ENCODE peak calls at places on chromosomes 5 and 9, in four cellular contexts. One of them, this sample, is unnamed.

GRCh38 chr5:179779826-179780225 is 14.0 kb upstream of the LTC4S start:
- DNase-seq in IMR-90: no peak
- DNase-seq in mesenchymal stem cell: no peak
- DNase-seq in H9: no peak
- DNase-seq in this sample: no peak

GRCh38 chr5:893711-894110 is 1.0 kb downstream of the TRIP13 start:
- DNase-seq in H9: no peak
- DNase-seq in IMR-90: no peak
- DNase-seq in mesenchymal stem cell: no peak
- DNase-seq in this sample: no peak

GRCh38 chr5:31250201-31250600 is 56.7 kb downstream of the CDH6 start:
- DNase-seq in H9: no peak
- DNase-seq in mesenchymal stem cell: no peak
- DNase-seq in IMR-90: no peak
- DNase-seq in this sample: no peak

GRCh38 chr5:122713026-122713425 is 61.9 kb upstream of the SNX2 start:
- DNase-seq in H9: no peak
- DNase-seq in IMR-90: no peak
- DNase-seq in mesenchymal stem cell: no peak
- DNase-seq in this sample: no peak

GRCh38 chr5:90899014-90899604 is 340.5 kb downstream of the ADGRV1 start:
- DNase-seq in IMR-90: no peak
- DNase-seq in mesenchymal stem cell: no peak
- DNase-seq in H9: no peak
- DNase-seq in this sample: no peak

GRCh38 chr9:89604463-89605180 is at the start of gene GADD45G:
- DNase-seq in mesenchymal stem cell: peak; percentile 96
- DNase-seq in IMR-90: peak; percentile 61
- DNase-seq in H9: peak; percentile 97
- DNase-seq in this sample: peak; percentile 94

GRCh38 chr5:110968246-110969005 is 103.1 kb upstream of the TSLP start:
- DNase-seq in IMR-90: peak; percentile 60
- DNase-seq in mesenchymal stem cell: no peak
- DNase-seq in H9: no peak
- DNase-seq in this sample: no peak

GRCh38 chr5:142426129-142426641 is 101.4 kb upstream of the SPRY4 start:
- DNase-seq in mesenchymal stem cell: peak; percentile 81
- DNase-seq in IMR-90: peak; percentile 63
- DNase-seq in H9: no peak
- DNase-seq in this sample: no peak

GRCh38 chr9:117030254-117030768 is 343.2 kb downstream of the TRIM32 start:
- DNase-seq in mesenchymal stem cell: no peak
- DNase-seq in H9: no peak
- DNase-seq in IMR-90: no peak
- DNase-seq in this sample: no peak

GRCh38 chr5:75916144-75916543 is 167.0 kb upstream of the SV2C start:
- DNase-seq in IMR-90: no peak
- DNase-seq in H9: no peak
- DNase-seq in mesenchymal stem cell: no peak
- DNase-seq in this sample: no peak

GRCh38 chr5:26700759-26701384 is 337.5 kb downstream of the CDH9 start:
- DNase-seq in IMR-90: no peak
- DNase-seq in H9: peak; percentile 28
- DNase-seq in mesenchymal stem cell: peak; percentile 50
- DNase-seq in this sample: no peak

GRCh38 chr5:139492700-139493192 is 10.2 kb upstream of the STING1 start:
- DNase-seq in mesenchymal stem cell: peak; percentile 37
- DNase-seq in IMR-90: peak; percentile 63
- DNase-seq in H9: no peak
- DNase-seq in this sample: no peak

GRCh38 chr5:34682926-34683623 is 26.9 kb downstream of the RAI14 start:
- DNase-seq in IMR-90: peak; percentile 52
- DNase-seq in mesenchymal stem cell: peak; percentile 44
- DNase-seq in H9: no peak
- DNase-seq in this sample: peak; percentile 24

GRCh38 chr9:115615821-115616665 is 498.1 kb upstream of the TNC start:
- DNase-seq in H9: no peak
- DNase-seq in mesenchymal stem cell: peak; percentile 78
- DNase-seq in IMR-90: peak; percentile 96
- DNase-seq in this sample: no peak

GRCh38 chr5:54195701-54196100 is 114.7 kb downstream of the ARL15 start:
- DNase-seq in mesenchymal stem cell: no peak
- DNase-seq in H9: no peak
- DNase-seq in IMR-90: peak; percentile 6
- DNase-seq in this sample: no peak

GRCh38 chr5:137296213-137296702 is 202.9 kb downstream of the SPOCK1 start:
- DNase-seq in IMR-90: peak; percentile 8
- DNase-seq in H9: no peak
- DNase-seq in mesenchymal stem cell: no peak
- DNase-seq in this sample: peak; percentile 32

GRCh38 chr5:172502969-172503368 is 48.6 kb upstream of the SH3PXD2B start:
- DNase-seq in mesenchymal stem cell: peak; percentile 4
- DNase-seq in IMR-90: no peak
- DNase-seq in H9: peak; percentile 66
- DNase-seq in this sample: peak; percentile 49

GRCh38 chr5:147051193-147051592 is 172.6 kb upstream of the PPP2R2B start:
- DNase-seq in H9: no peak
- DNase-seq in IMR-90: no peak
- DNase-seq in mesenchymal stem cell: peak; percentile 29
- DNase-seq in this sample: no peak

DNA sequence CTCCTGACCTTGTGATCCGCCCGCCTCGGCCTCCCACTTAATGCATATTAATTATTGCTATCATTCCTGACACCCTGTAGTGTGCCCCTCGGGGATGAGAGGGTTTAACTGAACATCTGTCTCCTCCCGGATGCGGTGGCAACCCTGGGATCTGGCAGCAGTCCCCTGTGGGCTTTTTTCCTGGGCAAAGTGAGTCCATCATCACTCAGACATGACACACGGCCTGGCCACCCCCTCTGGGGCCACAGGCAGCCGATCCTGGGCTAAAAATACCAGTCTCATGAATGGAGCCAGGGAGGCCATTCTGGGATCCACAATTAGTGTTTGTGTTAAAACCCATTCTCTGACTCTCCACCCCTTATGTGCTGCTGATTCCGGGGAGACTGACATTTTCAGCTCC is 161.2 kb downstream of the RGS3 start:
- DNase-seq in mesenchymal stem cell: peak; percentile 62
- DNase-seq in IMR-90: peak; percentile 50
- DNase-seq in H9: peak; percentile 14
- DNase-seq in this sample: no peak
- H4K91ac ChIP-seq in mesenchymal stem cell: no peak overlapping the region
- H4K91ac ChIP-seq in IMR-90: no peak overlapping the region
- H4K91ac ChIP-seq in H9: no peak overlapping the region
- H4K91ac ChIP-seq in this sample: no peak overlapping the region

GRCh38 chr9:129740174-129740573 is 12.7 kb downstream of the PTGES start:
- DNase-seq in H9: no peak
- DNase-seq in mesenchymal stem cell: no peak
- DNase-seq in IMR-90: no peak
- DNase-seq in this sample: no peak

GRCh38 chr9:129739432-129739831 is 13.4 kb downstream of the PTGES start:
- DNase-seq in IMR-90: no peak
- DNase-seq in mesenchymal stem cell: no peak
- DNase-seq in H9: no peak
- DNase-seq in this sample: no peak

GRCh38 chr9:129736334-129736733 is 16.5 kb downstream of the PTGES start:
- DNase-seq in IMR-90: no peak
- DNase-seq in mesenchymal stem cell: no peak
- DNase-seq in H9: no peak
- DNase-seq in this sample: no peak

GRCh38 chr9:129735546-129735945 is 17.3 kb downstream of the PTGES start:
- DNase-seq in mesenchymal stem cell: no peak
- DNase-seq in H9: no peak
- DNase-seq in IMR-90: no peak
- DNase-seq in this sample: no peak

DNA sequence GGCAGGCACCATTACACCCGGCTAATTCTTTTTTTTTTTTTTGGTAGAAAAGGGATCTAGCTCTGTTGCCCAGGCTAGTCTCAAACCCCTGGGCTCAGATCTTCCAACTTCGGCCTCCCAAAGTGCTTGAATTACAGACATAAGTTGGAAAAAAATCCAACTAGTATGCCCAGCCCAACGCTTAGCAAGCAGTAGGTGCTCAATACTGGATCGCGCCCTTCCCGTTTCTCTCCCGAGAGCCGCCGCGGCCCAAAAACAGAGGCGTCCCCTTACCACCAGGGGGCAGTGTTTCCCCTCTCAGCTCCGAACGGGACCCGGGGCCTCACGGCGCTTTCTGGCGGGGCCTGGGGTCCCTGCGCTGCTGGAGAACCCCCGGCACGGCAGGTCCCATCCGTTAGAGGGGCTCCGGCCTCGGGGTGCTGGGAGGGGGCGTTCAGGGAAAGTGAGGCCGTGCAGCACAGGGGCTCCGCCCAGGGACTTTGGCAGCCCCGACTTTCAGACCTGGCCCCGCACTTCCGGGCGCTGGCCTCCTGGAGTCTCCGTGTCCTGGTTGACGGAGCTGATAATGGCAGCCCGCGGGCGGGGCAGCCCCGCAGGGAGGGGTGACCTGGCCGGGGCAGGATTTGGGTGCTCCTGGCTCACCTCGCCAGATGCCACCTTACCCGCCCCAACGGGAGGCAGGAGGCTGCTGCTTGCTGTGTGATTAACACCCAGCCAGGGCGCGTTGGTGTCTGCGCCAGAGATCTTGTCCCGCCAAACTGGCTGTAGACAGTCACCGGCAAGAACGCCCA is 15.2 kb downstream of the PTGES start:
- DNase-seq in mesenchymal stem cell: peak; percentile 77
- DNase-seq in H9: peak; percentile 85
- DNase-seq in IMR-90: peak; percentile 55
- DNase-seq in this sample: no peak
- H4K91ac ChIP-seq in mesenchymal stem cell: peak overlapping the region; percentile 79
- H4K91ac ChIP-seq in H9: no peak overlapping the region
- H4K91ac ChIP-seq in IMR-90: peak overlapping the region; percentile 86
- H4K91ac ChIP-seq in this sample: peak overlapping the region; percentile 73

DNA sequence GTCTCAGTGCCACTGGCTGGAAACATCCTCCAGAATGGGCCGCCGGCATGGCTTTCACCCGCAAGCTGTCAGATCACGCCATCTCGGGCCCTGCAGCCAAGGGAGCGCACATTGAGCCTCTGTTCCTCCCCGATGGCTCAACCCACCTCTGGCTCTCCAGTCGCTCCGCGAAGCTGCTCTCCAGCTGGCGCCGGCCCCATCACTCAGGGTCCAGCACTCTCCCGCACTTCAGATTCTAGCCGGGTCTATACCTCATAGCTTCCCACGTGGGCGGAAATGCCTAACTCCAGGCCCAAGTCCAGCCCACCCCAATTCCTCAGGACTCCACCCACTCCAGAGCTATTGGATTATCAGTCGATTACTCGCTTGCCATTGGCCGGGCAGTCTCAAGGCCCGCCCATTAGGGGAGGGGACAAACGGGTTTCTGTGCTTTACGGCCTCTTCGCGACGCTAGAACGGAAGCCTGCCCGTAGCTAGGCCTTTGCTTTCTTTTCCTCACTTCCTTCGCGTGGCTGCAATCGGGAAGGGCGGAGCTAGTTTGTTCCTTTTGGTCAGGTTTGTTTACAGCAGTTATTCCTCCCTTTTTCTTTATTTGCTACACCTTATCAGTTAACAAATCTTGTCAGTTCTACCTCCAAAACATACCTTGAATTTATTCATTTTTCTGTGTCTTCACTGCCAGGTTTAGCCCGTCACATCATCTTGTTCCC is at the start of gene NOL6:
- DNase-seq in H9: peak; percentile 98
- DNase-seq in IMR-90: peak; percentile 99
- DNase-seq in mesenchymal stem cell: peak; percentile 99
- DNase-seq in this sample: peak; percentile 97
- H4K91ac ChIP-seq in H9: no peak within 1 kb of the TSS
- H4K91ac ChIP-seq in IMR-90: peak within 1 kb of the TSS; percentile 47
- H4K91ac ChIP-seq in mesenchymal stem cell: peak within 1 kb of the TSS; percentile 27
- H4K91ac ChIP-seq in this sample: no peak within 1 kb of the TSS

GRCh38 chr9:99015890-99016289 is 72.2 kb downstream of the COL15A1 start:
- DNase-seq in H9: no peak
- DNase-seq in mesenchymal stem cell: no peak
- DNase-seq in IMR-90: no peak
- DNase-seq in this sample: no peak
- H4K91ac ChIP-seq in H9: no peak overlapping the region
- H4K91ac ChIP-seq in mesenchymal stem cell: no peak overlapping the region
- H4K91ac ChIP-seq in IMR-90: peak overlapping the region; percentile 57
- H4K91ac ChIP-seq in this sample: no peak overlapping the region

DNA sequence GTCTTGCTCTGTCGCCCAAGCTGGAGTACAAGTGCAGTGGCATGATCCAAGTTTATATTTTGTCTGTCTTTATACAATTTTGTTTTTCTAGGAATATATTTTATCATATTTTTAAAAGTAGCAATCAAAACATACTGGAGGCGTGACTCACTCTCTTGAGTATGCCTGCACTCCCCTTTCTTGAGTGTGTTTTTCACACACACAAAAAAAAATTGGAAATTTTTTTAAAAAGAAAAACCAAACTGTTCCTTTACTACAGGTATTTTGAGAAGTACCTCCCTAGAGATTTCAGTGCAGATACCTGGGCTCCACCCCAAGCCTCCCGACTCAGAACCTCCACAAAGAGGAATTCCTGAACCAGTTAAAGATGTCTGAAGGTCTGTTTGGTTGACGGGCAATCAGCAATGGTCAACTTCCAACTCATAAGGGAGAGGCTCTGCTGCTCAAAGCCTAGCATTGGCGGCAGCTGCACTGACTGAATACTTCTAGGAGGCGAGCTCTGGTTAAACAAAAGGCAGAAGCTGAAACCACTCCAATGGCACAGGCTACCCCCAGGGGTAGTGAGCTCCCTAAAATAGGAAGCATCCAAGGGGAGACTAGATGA is 27.4 kb downstream of the PDE6A start:
- DNase-seq in H9: no peak
- DNase-seq in mesenchymal stem cell: no peak
- DNase-seq in IMR-90: peak; percentile 11
- DNase-seq in this sample: no peak
- H4K91ac ChIP-seq in H9: no peak overlapping the region
- H4K91ac ChIP-seq in mesenchymal stem cell: no peak overlapping the region
- H4K91ac ChIP-seq in IMR-90: no peak overlapping the region
- H4K91ac ChIP-seq in this sample: no peak overlapping the region

DNA sequence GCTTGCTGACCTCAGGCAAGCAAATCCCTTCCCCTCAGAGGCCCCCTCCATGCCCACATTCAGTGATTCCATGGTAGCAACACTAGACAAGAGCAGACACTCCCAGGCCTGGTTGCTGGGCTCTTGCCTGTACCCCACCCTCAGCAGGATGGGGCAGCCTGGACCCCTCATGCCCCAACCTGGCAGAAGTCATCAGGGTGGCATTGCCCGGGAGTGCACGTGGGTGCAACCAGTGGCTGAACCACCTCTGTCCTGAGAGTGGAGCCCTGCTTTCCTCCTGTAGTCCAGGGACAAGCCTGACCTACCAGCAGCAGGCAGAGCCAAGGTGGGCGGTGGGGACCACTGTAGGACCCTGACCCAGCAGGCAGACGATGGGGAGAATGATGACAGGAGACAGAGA is 65.8 kb upstream of the TBC1D2 start:
- DNase-seq in IMR-90: no peak
- DNase-seq in H9: no peak
- DNase-seq in mesenchymal stem cell: no peak
- DNase-seq in this sample: no peak
- H4K91ac ChIP-seq in IMR-90: peak overlapping the region; percentile 50
- H4K91ac ChIP-seq in H9: no peak overlapping the region
- H4K91ac ChIP-seq in mesenchymal stem cell: no peak overlapping the region
- H4K91ac ChIP-seq in this sample: no peak overlapping the region

This sample was measured in H1.